ENCODE peak calls at places on chromosomes 11 and 22, in five cellular contexts. S is kidney, B is WERI-Rb-1, R is GM23338, Z is endothelial cell of umbilical vein. I is an unnamed sample.

GRCh38 chr11:2137202-2138071 is 1.8 kb downstream of the IGF2 start:
- DNase-seq in S (peak; percentile 89), B (peak; percentile 65), R (peak; percentile 82), Z (peak; percentile 60), I (peak; percentile 86)

GRCh38 chr22:49349181-49349835 is 478.4 kb downstream of the BRD1 start:
- DNase-seq in S (peak; percentile 47), B (no peak), R (no peak), Z (no peak), I (no peak)

GRCh38 chr11:70367071-70367470 is 31.3 kb upstream of the CTTN start:
- DNase-seq in S (no peak), B (no peak), R (no peak), Z (peak; percentile 60), I (no peak)

GRCh38 chr11:65786786-65787636 is at the start of gene OVOL1:
- DNase-seq in S (peak; percentile 92), B (no peak), R (peak; percentile 87), Z (no peak), I (no peak)

GRCh38 chr11:26234451-26234850 is 97.5 kb upstream of the ANO3 start:
- DNase-seq in S (no peak), B (no peak), R (no peak), Z (peak; percentile 73), I (no peak)

GRCh38 chr11:130553306-130553705 is 104.9 kb downstream of the ADAMTS15 start:
- DNase-seq in S (no peak), B (no peak), R (no peak), Z (no peak), I (no peak)

GRCh38 chr11:110373061-110373702 is 56.6 kb upstream of the FDX1 start:
- DNase-seq in S (no peak), B (no peak), R (no peak), Z (peak; percentile 53), I (no peak)

GRCh38 chr11:62392944-62393628 is 25.7 kb upstream of the SCGB1A1 start:
- DNase-seq in S (no peak), B (peak; percentile 35), R (no peak), Z (no peak), I (no peak)

GRCh38 chr11:6850526-6850925 is 5.0 kb downstream of the OR10A5 start:
- DNase-seq in S (no peak), B (no peak), R (no peak), Z (no peak), I (no peak)

GRCh38 chr11:61619827-61620226 is 39.0 kb upstream of the SYT7 start:
- DNase-seq in S (no peak), B (no peak), R (no peak), Z (no peak), I (no peak)

GRCh38 chr22:50169774-50170341 is 673 bp upstream of the PANX2 start:
- DNase-seq in S (no peak), B (no peak), R (peak; percentile 48), Z (no peak), I (peak; percentile 26)

GRCh38 chr11:28730336-28730735 is 622.1 kb downstream of the METTL15 start:
- DNase-seq in S (no peak), B (no peak), R (no peak), Z (no peak), I (no peak)

GRCh38 chr22:39353346-39353745 is 3.6 kb downstream of the SYNGR1 start:
- DNase-seq in S (no peak), B (no peak), R (no peak), Z (no peak), I (no peak)

DNA sequence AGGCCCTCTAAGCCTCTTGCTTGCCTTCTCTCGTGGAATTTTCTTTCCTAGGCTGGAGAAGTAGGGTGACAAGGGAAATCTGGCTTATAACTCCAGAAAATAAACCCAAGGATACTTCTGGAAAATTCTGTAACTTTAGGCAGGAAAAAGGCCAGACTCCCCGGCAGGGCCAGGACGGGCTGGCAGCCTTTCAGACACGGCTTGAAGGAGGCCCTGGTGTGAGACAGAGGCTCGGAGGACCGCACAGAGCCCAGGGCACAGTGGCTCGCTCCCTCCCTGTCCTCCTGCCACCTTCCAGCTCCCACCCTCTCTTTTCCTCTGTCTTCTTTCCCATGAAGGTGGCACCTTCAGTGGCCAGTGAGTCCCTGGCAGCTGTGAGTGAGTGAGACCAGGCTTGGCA is 19.1 kb downstream of the RPUSD4 start:
- DNase-seq in S (no peak), B (no peak), R (no peak), Z (no peak), I (no peak)
- H3K36me3 ChIP-seq in S (peaks cover 12% of the 10 kb centered on the region), B (peaks cover 40% of the 10 kb centered on the region), R (peaks cover 6% of the 10 kb centered on the region), Z (peaks cover 19% of the 10 kb centered on the region), I (peaks cover 61% of the 10 kb centered on the region)

GRCh38 chr22:20061481-20061861 is 18.6 kb upstream of the DGCR8 start:
- DNase-seq in S (no peak), B (no peak), R (no peak), Z (peak; percentile 6), I (no peak)
- H3K4me3 ChIP-seq in S (no peak overlapping the region), B (no peak overlapping the region), R (no peak overlapping the region), Z (no peak overlapping the region), I (no peak overlapping the region)

GRCh38 chr22:24565077-24565476 is 9.3 kb downstream of the SNRPD3 start:
- DNase-seq in S (no peak), B (no peak), R (no peak), Z (no peak), I (no peak)

GRCh38 chr22:24563246-24563645 is 7.4 kb downstream of the SNRPD3 start:
- DNase-seq in S (no peak), B (no peak), R (no peak), Z (no peak), I (no peak)

GRCh38 chr22:24567668-24568067 is 11.9 kb downstream of the SNRPD3 start:
- DNase-seq in S (no peak), B (no peak), R (no peak), Z (no peak), I (no peak)

GRCh38 chr22:24564376-24565058 is 8.7 kb downstream of the SNRPD3 start:
- DNase-seq in S (no peak), B (no peak), R (no peak), Z (no peak), I (no peak)

GRCh38 chr22:24566899-24567511 is 11.2 kb downstream of the SNRPD3 start:
- DNase-seq in S (no peak), B (no peak), R (no peak), Z (no peak), I (no peak)
- H3K36me3 ChIP-seq in S (peaks cover 28% of the 10 kb centered on the region), B (peaks cover 90% of the 10 kb centered on the region), R (peaks cover 38% of the 10 kb centered on the region), Z (peaks cover 26% of the 10 kb centered on the region), I (peaks cover 89% of the 10 kb centered on the region)

GRCh38 chr22:36339171-36340065 is 48.3 kb downstream of the MYH9 start:
- DNase-seq in S (no peak), B (no peak), R (no peak), Z (peak; percentile 52), I (no peak)
- H3K4me3 ChIP-seq in S (no peak overlapping the region), B (no peak overlapping the region), R (no peak overlapping the region), Z (no peak overlapping the region), I (no peak overlapping the region)

I was measured in BE2C.